ENCODE peak calls at places on chromosome 10, in five cellular contexts. One of them, this sample, is unnamed.

GRCh38 chr10:33661580-33662269 is 327.3 kb upstream of the NRP1 start:
- DNase-seq in neural progenitor cell: no peak
- DNase-seq in lower lobe of right lung: peak
- DNase-seq in GM13976: no peak
- DNase-seq in AG04449: no peak
- DNase-seq in this sample: no peak

GRCh38 chr10:61397175-61397986 is 55.8 kb downstream of the TMEM26 start:
- DNase-seq in neural progenitor cell: no peak
- DNase-seq in lower lobe of right lung: no peak
- DNase-seq in GM13976: no peak
- DNase-seq in AG04449: no peak
- DNase-seq in this sample: no peak

GRCh38 chr10:71631007-71631859 is 88.3 kb downstream of the C10orf105 start:
- DNase-seq in neural progenitor cell: peak
- DNase-seq in lower lobe of right lung: no peak
- DNase-seq in GM13976: no peak
- DNase-seq in AG04449: no peak
- DNase-seq in this sample: no peak

GRCh38 chr10:30456262-30456661 is 22.3 kb downstream of the MAP3K8 start:
- DNase-seq in neural progenitor cell: no peak
- DNase-seq in lower lobe of right lung: no peak
- DNase-seq in GM13976: peak
- DNase-seq in AG04449: no peak
- DNase-seq in this sample: peak

GRCh38 chr10:30093303-30093967 is 34.0 kb upstream of the JCAD start:
- DNase-seq in neural progenitor cell: peak
- DNase-seq in lower lobe of right lung: no peak
- DNase-seq in GM13976: no peak
- DNase-seq in AG04449: no peak
- DNase-seq in this sample: no peak

GRCh38 chr10:70191906-70192305 is 21.6 kb upstream of the SAR1A start:
- DNase-seq in neural progenitor cell: no peak
- DNase-seq in lower lobe of right lung: no peak
- DNase-seq in GM13976: no peak
- DNase-seq in AG04449: peak
- DNase-seq in this sample: no peak

GRCh38 chr10:88372051-88372450 is 211.1 kb downstream of the RNLS start:
- DNase-seq in neural progenitor cell: no peak
- DNase-seq in lower lobe of right lung: no peak
- DNase-seq in GM13976: no peak
- DNase-seq in AG04449: no peak
- DNase-seq in this sample: no peak

GRCh38 chr10:35456784-35457183 is 120.5 kb downstream of the CCNY start:
- DNase-seq in neural progenitor cell: no peak
- DNase-seq in lower lobe of right lung: no peak
- DNase-seq in GM13976: no peak
- DNase-seq in AG04449: no peak
- DNase-seq in this sample: no peak

GRCh38 chr10:131406676-131407392 is 95.3 kb upstream of the TCERG1L start:
- DNase-seq in neural progenitor cell: no peak
- DNase-seq in lower lobe of right lung: no peak
- DNase-seq in GM13976: no peak
- DNase-seq in AG04449: no peak
- DNase-seq in this sample: no peak

GRCh38 chr10:44745920-44746319 is 165.2 kb upstream of the TMEM72 start:
- DNase-seq in neural progenitor cell: no peak
- DNase-seq in lower lobe of right lung: no peak
- DNase-seq in GM13976: no peak
- DNase-seq in AG04449: no peak
- DNase-seq in this sample: no peak

GRCh38 chr10:123990889-123991288 is 99.3 kb upstream of the CPXM2 start:
- DNase-seq in neural progenitor cell: no peak
- DNase-seq in lower lobe of right lung: no peak
- DNase-seq in GM13976: no peak
- DNase-seq in AG04449: no peak
- DNase-seq in this sample: no peak

GRCh38 chr10:69004821-69005220 is 16.2 kb downstream of the KIFBP start:
- DNase-seq in neural progenitor cell: peak
- DNase-seq in lower lobe of right lung: no peak
- DNase-seq in GM13976: peak
- DNase-seq in AG04449: no peak
- DNase-seq in this sample: peak
- TF ChIP-seq CTCF in neural progenitor cell: peak
- TF ChIP-seq CTCF in lower lobe of right lung: peak
- TF ChIP-seq CTCF in GM13976: peak
- TF ChIP-seq CTCF in AG04449: peak
- TF ChIP-seq CTCF in this sample: peak

DNA sequence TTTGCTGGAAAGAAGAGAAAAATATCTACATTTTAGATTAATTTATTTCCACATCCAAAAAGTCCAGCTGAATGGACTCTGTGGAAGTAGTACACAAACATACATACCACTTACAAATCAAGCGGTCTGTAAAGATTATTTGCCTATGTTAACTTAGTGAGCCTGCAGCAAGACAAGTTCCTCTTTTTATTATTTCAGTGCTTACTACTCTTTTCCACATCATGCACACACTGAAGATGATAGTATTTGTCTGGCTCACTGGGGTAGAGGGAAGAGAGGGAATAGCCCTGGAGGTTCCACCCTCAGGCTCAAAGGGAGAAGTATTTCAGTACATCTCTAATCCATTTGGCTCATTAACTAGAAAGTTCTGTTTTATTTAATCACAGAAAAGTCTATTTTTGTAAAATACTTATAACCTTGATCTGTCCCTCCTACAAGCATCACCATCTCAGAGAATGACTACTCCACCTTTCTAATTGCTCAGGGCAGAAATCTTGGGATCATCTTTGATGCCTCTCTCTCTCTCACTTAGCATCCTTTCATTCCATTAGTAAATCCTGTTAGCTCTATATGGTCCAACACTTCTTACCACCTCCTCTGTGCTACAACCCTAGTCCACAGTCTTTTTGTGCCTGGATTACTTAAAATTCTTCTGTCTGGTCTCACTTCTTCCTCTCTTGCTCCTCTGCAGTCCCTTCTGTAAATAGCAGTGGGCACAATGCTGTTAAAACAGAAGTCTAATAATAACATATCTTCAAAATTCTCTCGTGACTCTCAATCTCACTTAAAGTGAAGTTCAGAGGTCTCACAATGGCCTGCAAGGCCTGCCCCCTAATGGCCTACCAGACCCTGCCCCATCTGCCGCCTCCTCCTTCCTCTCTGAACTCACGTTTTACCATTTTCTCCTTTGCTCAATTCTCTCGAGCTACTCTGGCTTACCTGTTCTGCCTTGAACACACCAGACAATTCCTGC is 64.3 kb upstream of the CCDC6 start:
- DNase-seq in neural progenitor cell: no peak
- DNase-seq in lower lobe of right lung: no peak
- DNase-seq in GM13976: peak
- DNase-seq in AG04449: no peak
- DNase-seq in this sample: peak
- TF ChIP-seq CTCF in neural progenitor cell: peak
- TF ChIP-seq CTCF in lower lobe of right lung: no peak
- TF ChIP-seq CTCF in GM13976: peak
- TF ChIP-seq CTCF in AG04449: no peak
- TF ChIP-seq CTCF in this sample: no peak

GRCh38 chr10:13139150-13139549 is 22.2 kb upstream of the MCM10 start:
- DNase-seq in neural progenitor cell: no peak
- DNase-seq in lower lobe of right lung: no peak
- DNase-seq in GM13976: no peak
- DNase-seq in AG04449: no peak
- DNase-seq in this sample: no peak
- TF ChIP-seq CTCF in neural progenitor cell: no peak
- TF ChIP-seq CTCF in lower lobe of right lung: no peak
- TF ChIP-seq CTCF in GM13976: no peak
- TF ChIP-seq CTCF in AG04449: no peak
- TF ChIP-seq CTCF in this sample: no peak

DNA sequence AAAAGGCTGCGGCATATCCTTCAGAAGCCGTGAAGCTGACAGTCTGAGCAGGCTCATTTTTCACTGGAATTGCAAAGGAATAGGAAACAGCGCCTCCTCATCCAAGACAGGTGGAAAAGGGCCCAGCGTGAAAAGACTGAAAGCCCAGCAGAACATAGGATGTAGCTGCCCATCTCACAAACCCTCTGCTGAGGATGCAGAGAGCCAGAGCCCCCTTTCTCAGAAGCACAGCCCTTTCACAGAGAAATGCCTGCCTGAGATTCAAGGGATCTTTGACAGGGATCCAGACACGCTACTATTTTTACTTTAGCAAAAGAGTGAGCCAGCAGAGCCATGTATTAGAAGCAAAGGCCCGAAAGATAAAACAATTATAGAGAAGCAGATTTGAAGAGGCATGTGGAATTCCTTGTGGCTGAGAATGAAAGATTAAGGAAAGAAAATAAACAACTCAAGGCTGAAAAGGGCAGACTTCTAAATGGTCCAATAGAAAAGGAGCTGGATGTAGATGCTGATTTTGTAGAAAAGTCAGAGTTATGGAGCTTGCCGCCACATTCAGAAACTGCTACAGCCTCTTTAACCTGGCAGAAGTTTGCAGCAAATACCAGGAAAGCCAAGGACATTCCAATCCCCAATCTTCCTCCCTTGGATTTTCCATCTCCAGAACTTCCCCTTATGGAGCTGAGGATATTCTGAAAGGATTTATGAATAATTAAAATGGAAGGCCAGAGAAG is 36.9 kb downstream of the GDI2 start:
- DNase-seq in neural progenitor cell: peak
- DNase-seq in lower lobe of right lung: no peak
- DNase-seq in GM13976: no peak
- DNase-seq in AG04449: no peak
- DNase-seq in this sample: no peak
- TF ChIP-seq CTCF in neural progenitor cell: peak
- TF ChIP-seq CTCF in lower lobe of right lung: no peak
- TF ChIP-seq CTCF in GM13976: no peak
- TF ChIP-seq CTCF in AG04449: no peak
- TF ChIP-seq CTCF in this sample: no peak

DNA sequence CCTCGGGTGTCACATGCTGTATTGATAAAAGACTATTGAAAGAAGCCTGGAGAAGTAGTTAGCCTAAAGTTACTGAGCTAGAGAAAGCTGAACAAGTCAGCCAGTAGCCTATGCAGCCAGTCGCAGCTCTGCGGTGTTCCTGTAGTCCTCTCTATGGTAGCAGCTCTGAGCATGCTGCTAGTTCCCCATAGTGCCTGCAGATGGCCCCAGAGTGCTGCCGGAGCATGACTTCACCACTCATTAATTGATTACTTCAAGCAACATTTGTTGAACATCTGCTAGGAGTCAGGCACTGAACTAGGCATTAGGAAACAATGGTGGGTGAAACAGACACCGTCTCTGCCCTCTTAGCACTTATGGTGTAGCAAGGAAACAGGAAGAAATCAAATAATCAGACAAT is 422.7 kb downstream of the SORCS3 start:
- DNase-seq in neural progenitor cell: peak
- DNase-seq in lower lobe of right lung: no peak
- DNase-seq in GM13976: no peak
- DNase-seq in AG04449: no peak
- DNase-seq in this sample: peak
- TF ChIP-seq CTCF in neural progenitor cell: peak
- TF ChIP-seq CTCF in lower lobe of right lung: peak
- TF ChIP-seq CTCF in GM13976: peak
- TF ChIP-seq CTCF in AG04449: peak
- TF ChIP-seq CTCF in this sample: peak

DNA sequence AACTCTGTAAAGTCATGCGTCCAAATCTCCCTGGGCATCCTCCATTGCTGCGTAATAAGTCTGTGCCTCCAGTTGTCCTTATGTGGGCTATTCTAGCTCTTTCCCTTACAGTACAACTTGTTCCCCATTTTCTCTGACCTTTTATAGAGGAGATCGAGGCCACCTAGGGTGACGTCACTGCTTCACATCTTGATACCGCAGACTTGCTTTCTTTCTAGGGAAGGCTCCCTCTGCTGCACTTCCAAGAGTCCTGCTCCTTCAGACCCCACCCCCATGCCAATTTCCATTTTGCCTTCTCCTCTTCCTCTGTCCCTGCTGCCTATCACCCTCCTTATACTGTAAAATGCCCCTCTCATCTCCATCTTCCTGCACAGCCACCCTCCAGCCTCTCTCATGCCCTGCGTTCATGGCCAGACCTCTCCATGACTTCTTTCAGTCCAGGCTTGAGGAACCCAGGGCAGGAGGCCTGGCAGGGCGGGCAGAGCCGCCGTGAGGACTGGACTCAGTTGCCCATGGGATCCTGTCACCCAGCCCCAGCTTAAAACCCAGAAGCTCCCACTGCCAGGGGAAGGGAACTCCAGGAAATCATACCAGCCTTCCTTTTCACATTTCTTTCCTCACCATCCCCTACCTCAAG is 57.5 kb downstream of the CAMK1D start:
- DNase-seq in neural progenitor cell: no peak
- DNase-seq in lower lobe of right lung: no peak
- DNase-seq in GM13976: no peak
- DNase-seq in AG04449: no peak
- DNase-seq in this sample: no peak
- TF ChIP-seq CTCF in neural progenitor cell: no peak
- TF ChIP-seq CTCF in lower lobe of right lung: no peak
- TF ChIP-seq CTCF in GM13976: no peak
- TF ChIP-seq CTCF in AG04449: no peak
- TF ChIP-seq CTCF in this sample: no peak

GRCh38 chr10:26156019-26156418 is 60.6 kb upstream of the GAD2 start:
- DNase-seq in neural progenitor cell: no peak
- DNase-seq in lower lobe of right lung: no peak
- DNase-seq in GM13976: no peak
- DNase-seq in AG04449: no peak
- DNase-seq in this sample: no peak

GRCh38 chr10:26157734-26158133 is 58.8 kb upstream of the GAD2 start:
- DNase-seq in neural progenitor cell: peak
- DNase-seq in lower lobe of right lung: no peak
- DNase-seq in GM13976: no peak
- DNase-seq in AG04449: no peak
- DNase-seq in this sample: no peak
- TF ChIP-seq CTCF in neural progenitor cell: peak
- TF ChIP-seq CTCF in lower lobe of right lung: no peak
- TF ChIP-seq CTCF in GM13976: no peak
- TF ChIP-seq CTCF in AG04449: no peak
- TF ChIP-seq CTCF in this sample: no peak

DNA sequence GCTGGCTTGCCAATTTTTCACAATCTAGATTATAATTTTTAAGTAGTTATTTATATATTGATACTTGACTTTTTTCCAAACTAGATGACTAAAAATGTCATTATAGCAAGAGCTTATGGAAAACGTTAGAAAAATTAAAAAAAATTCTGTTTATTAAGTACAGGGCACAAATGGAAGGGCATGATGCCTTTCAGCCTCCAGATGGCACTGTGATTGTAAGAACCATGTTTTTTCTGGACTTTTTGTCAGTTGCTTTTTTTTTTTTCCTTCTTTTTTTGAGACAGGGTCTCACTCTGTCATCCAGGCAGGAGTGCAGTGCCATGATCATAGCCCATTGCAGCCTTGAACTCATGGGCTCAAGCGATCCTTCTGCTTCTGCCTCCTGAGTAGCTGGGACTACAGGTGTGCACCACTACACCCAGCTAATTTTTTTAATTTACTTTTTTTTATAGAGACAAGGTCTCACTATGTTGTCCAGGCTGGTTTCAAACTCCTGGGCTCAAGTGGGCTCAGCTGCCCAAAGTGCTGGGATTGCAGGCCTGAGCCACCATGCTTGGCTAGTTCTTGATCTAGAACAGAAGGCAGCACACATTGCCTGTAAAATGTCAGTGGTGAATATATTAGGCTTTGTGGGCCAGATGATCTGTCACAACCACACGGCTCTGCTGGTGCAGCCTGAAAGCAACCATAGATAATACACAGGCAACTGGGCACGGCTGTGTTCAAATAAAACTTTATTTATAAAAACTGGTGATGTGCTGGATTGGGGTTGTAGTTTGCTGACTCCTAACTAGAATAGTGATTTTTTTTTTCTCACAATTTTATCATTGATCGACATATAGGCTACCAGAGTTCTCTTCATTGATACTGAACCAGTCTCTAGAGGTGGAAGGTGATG is 27.4 kb downstream of the UCMA start:
- DNase-seq in neural progenitor cell: peak
- DNase-seq in lower lobe of right lung: no peak
- DNase-seq in GM13976: no peak
- DNase-seq in AG04449: no peak
- DNase-seq in this sample: no peak
- TF ChIP-seq CTCF in neural progenitor cell: peak
- TF ChIP-seq CTCF in lower lobe of right lung: peak
- TF ChIP-seq CTCF in GM13976: peak
- TF ChIP-seq CTCF in AG04449: peak
- TF ChIP-seq CTCF in this sample: peak

This sample was measured in GM20000.